ENCODE peak calls at places on chromosome 1, in ten cellular contexts. O, N, V, Z, W, Y, K, D, T and B are unnamed samples.

GRCh38 chr1:110548381-110548780 is 29.4 kb upstream of the KCNA10 start:
- DNase-seq in K (peak), Z (peak), T (peak), D (peak), Y (no peak), W (peak), O (peak), N (no peak), V (peak), B (peak)

GRCh38 chr1:61253059-61253735 is 170.8 kb downstream of the NFIA start:
- DNase-seq in Z (peak), N (peak), W (peak), V (peak), K (peak), Y (no peak), T (peak), O (peak), D (peak), B (no peak)

GRCh38 chr1:33455537-33456301 is 16.7 kb upstream of the ZSCAN20 start:
- DNase-seq in T (peak), V (peak), Z (peak), W (peak), Y (peak), D (peak), K (peak), O (peak), N (peak), B (peak)

GRCh38 chr1:159891275-159892157 is 8.4 kb downstream of the CFAP45 start:
- DNase-seq in Z (peak), V (peak), K (peak), O (peak), N (peak), W (peak), D (peak), T (peak), Y (peak), B (peak)

GRCh38 chr1:1916882-1917281 is 1.8 kb downstream of the CALML6 start:
- DNase-seq in V (no peak), Z (no peak), T (no peak), W (no peak), D (no peak), Y (no peak), O (no peak), N (no peak), K (no peak), B (peak)

GRCh38 chr1:64948905-64949833 is 17.2 kb downstream of the JAK1 start:
- DNase-seq in K (peak), N (no peak), D (no peak), O (peak), V (no peak), Z (no peak), W (no peak), Y (no peak), T (no peak), B (no peak)

GRCh38 chr1:68085752-68086151 is 35.3 kb upstream of the DIRAS3 start:
- DNase-seq in Z (no peak), Y (no peak), D (no peak), W (no peak), V (no peak), O (no peak), T (no peak), N (no peak), K (no peak), B (no peak)

GRCh38 chr1:151059342-151060240 is at the start of gene CDC42SE1:
- DNase-seq in Z (peak), O (peak), Y (peak), N (peak), T (peak), K (peak), W (peak), V (peak), D (peak), B (peak)

GRCh38 chr1:9473032-9473792 is 66.1 kb upstream of the SLC25A33 start:
- DNase-seq in Z (peak), T (peak), Y (no peak), K (peak), D (peak), N (peak), W (no peak), O (peak), V (peak), B (no peak)

GRCh38 chr1:246901874-246902273 is 29.9 kb downstream of the AHCTF1 start:
- DNase-seq in Y (no peak), W (no peak), V (no peak), N (no peak), Z (no peak), O (no peak), K (no peak), D (no peak), T (no peak), B (no peak)

GRCh38 chr1:246906833-246907232 is 24.9 kb downstream of the AHCTF1 start:
- DNase-seq in K (no peak), Y (no peak), T (no peak), D (no peak), V (no peak), O (no peak), Z (no peak), W (peak), N (no peak), B (no peak)

GRCh38 chr1:246907472-246907871 is 24.3 kb downstream of the AHCTF1 start:
- DNase-seq in Z (peak), W (peak), N (peak), D (no peak), Y (no peak), T (peak), K (peak), V (peak), O (no peak), B (no peak)
- TF ChIP-seq CTCF in Z (peak), W (peak), N (peak), D (no peak), Y (peak), T (peak), K (peak), V (peak), O (peak), B (no peak)

GRCh38 chr1:17274186-17275170 is 25.6 kb downstream of the PADI3 start:
- DNase-seq in N (peak), W (peak), O (peak), V (peak), Y (no peak), K (peak), D (peak), Z (peak), T (peak), B (peak)
- TF ChIP-seq CTCF in N (peak), W (peak), O (no peak), V (peak), Y (no peak), K (peak), D (peak), Z (peak), T (peak), B (peak)

DNA sequence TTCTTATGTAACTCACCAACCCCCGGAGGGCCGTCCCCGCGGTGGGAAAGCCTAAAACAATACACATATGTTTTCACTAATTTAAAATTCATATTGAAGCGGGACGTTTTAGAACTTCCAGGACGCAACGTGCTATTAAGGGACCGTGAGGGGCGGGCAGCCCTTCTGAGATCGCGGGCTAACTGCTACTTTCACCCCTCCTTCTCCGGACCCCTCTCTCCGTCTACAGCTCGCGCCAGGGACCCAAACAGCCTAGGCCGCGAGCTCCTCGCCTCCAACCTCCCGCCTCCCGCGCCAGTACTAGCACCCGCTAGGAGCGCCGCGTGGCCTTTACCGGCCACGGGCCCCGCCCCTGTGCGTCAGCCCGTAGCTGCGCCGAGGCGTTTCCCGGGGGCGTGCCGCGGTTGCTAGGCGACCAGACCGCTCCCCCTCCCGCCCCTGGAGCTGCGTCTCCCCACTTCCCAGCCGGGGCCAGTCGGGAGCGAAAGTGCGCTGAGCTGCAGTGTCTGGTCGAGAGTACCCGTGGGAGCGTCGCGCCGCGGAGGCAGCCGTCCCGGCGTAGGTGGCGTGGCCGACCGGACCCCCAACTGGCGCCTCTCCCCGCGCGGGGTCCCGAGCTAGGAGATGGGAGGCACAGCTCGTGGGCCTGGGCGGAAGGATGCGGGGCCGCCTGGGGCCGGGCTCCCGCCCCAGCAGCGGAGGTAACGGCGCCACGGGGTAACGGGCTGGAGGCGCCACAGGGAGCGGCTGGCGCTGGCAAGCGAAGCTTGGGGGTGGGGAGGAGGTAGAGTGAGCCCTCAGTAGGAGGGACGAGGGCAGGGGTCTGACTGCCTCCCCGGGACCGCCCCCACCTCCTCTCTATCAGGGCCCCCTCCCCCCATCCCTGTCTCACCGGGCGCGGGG is at the start of gene DYRK3:
- DNase-seq in T (peak), Y (peak), O (peak), V (peak), Z (peak), D (peak), N (peak), K (peak), W (peak), B (peak)
- TF ChIP-seq CTCF in T (peak), Y (no peak), O (no peak), V (no peak), Z (no peak), D (no peak), N (peak), K (no peak), W (peak), B (no peak)

DNA sequence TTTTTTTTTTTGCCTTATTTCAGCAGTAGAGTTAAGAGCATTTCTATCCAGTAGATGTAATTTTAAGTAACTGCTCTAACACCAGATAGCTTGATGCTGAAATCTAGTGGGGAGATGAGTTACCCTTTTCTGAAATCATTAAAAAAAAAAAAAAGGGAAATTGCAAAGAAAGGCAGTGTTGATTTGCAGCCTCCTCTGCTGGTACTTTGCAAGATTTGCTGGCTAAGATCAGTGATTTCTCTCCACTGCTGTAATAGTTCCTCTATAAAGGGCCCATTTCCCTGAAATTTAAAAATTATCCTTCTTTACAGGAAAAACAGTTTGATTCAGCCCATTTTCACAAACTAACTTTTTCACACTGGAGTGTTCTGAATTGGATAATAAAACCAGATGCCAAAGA is 120.6 kb downstream of the PTBP2 start:
- DNase-seq in Z (peak), W (no peak), N (no peak), T (peak), V (peak), D (no peak), K (no peak), O (no peak), Y (no peak), B (no peak)
- TF ChIP-seq CTCF in Z (peak), W (peak), N (peak), T (peak), V (peak), D (no peak), K (no peak), O (no peak), Y (no peak), B (no peak)

GRCh38 chr1:30048905-30049304 is 674.5 kb downstream of the MATN1 start:
- DNase-seq in K (no peak), W (no peak), O (no peak), Y (no peak), T (no peak), D (no peak), Z (no peak), V (no peak), N (no peak), B (no peak)

GRCh38 chr1:30054126-30054525 is 669.3 kb downstream of the MATN1 start:
- DNase-seq in Z (no peak), T (no peak), D (no peak), N (no peak), O (no peak), V (no peak), W (no peak), Y (no peak), K (no peak), B (no peak)

GRCh38 chr1:30051777-30052176 is 671.6 kb downstream of the MATN1 start:
- DNase-seq in V (no peak), T (no peak), Z (no peak), Y (no peak), W (no peak), D (no peak), O (no peak), K (no peak), N (no peak), B (no peak)

GRCh38 chr1:30049748-30050147 is 673.6 kb downstream of the MATN1 start:
- DNase-seq in O (no peak), Y (no peak), Z (no peak), N (no peak), K (no peak), W (no peak), D (no peak), V (no peak), T (no peak), B (no peak)

GRCh38 chr1:30052178-30052577 is 671.2 kb downstream of the MATN1 start:
- DNase-seq in T (no peak), W (no peak), O (no peak), Z (no peak), V (no peak), D (no peak), Y (no peak), K (no peak), N (no peak), B (no peak)
- TF ChIP-seq CTCF in T (no peak), W (no peak), O (no peak), Z (no peak), V (no peak), D (no peak), Y (no peak), K (no peak), N (no peak), B (no peak)

GRCh38 chr1:11059166-11059989 is 440 bp downstream of the SRM start:
- DNase-seq in Y (peak), Z (no peak), T (no peak), W (no peak), K (no peak), N (no peak), V (no peak), O (no peak), D (no peak), B (peak)

GRCh38 chr1:11061652-11062365 is 2.0 kb upstream of the SRM start:
- DNase-seq in Z (no peak), N (no peak), W (no peak), K (no peak), D (no peak), T (no peak), V (no peak), O (no peak), Y (no peak), B (no peak)

GRCh38 chr1:11058026-11058425 is 1.8 kb downstream of the SRM start:
- DNase-seq in T (no peak), K (no peak), O (no peak), Y (no peak), Z (no peak), D (no peak), N (no peak), W (no peak), V (no peak), B (no peak)

GRCh38 chr1:11058595-11059165 is 1.1 kb downstream of the SRM start:
- DNase-seq in Y (no peak), Z (no peak), W (no peak), D (no peak), V (no peak), O (no peak), T (no peak), K (no peak), N (no peak), B (no peak)

GRCh38 chr1:11059990-11060948 is at the start of gene SRM:
- DNase-seq in Z (peak), T (peak), D (peak), Y (peak), O (peak), V (peak), W (peak), N (peak), K (peak), B (peak)
- TF ChIP-seq CTCF in Z (peak), T (peak), D (no peak), Y (peak), O (no peak), V (peak), W (peak), N (peak), K (peak), B (peak)

GRCh38 chr1:153292185-153292584 is 20.6 kb downstream of the PGLYRP3 start:
- DNase-seq in W (no peak), D (no peak), Y (no peak), O (no peak), V (no peak), T (no peak), N (no peak), Z (no peak), K (no peak), B (no peak)

GRCh38 chr1:153293480-153293775 is 19.3 kb downstream of the PGLYRP3 start:
- DNase-seq in D (no peak), W (no peak), Z (no peak), Y (no peak), K (no peak), T (no peak), N (no peak), O (no peak), V (no peak), B (no peak)

GRCh38 chr1:153292740-153293479 is 19.8 kb downstream of the PGLYRP3 start:
- DNase-seq in Z (no peak), Y (no peak), K (no peak), W (no peak), N (no peak), O (no peak), D (no peak), T (no peak), V (no peak), B (no peak)

GRCh38 chr1:153291514-153291913 is 21.2 kb downstream of the PGLYRP3 start:
- DNase-seq in T (no peak), W (no peak), D (no peak), N (no peak), O (no peak), K (no peak), V (no peak), Y (no peak), Z (no peak), B (no peak)

GRCh38 chr1:153288634-153289275 is 24.0 kb downstream of the PGLYRP3 start:
- DNase-seq in O (peak), D (peak), V (no peak), Z (no peak), K (peak), T (no peak), Y (no peak), N (no peak), W (no peak), B (peak)
- TF ChIP-seq CTCF in O (peak), D (peak), V (peak), Z (peak), K (peak), T (peak), Y (no peak), N (peak), W (peak), B (peak)

GRCh38 chr1:102191723-102192122 is 195.0 kb upstream of the OLFM3 start:
- DNase-seq in T (no peak), N (no peak), W (peak), Y (no peak), D (no peak), O (peak), V (peak), K (peak), Z (peak), B (no peak)
- TF ChIP-seq CTCF in T (peak), N (peak), W (peak), Y (no peak), D (no peak), O (peak), V (no peak), K (no peak), Z (peak), B (peak)